ENCODE peak calls at places on chromosomes 3 and 15, in nine cellular contexts. R is esophagus squamous epithelium; D is stimulated activated naive CD8-positive, alpha-beta T cell treated with anti-CD3 and anti-CD28 coated beads, Interleukin-15, Interleukin-2, amounts not matched to agents 100 U/mL and 50 U/mL, for 24 hours; V is renal cortical epithelial cell; N is T-helper 17 cell; M is NCI-H774; U is EH; G is GM13976; L is neuronal stem cell. J is an unnamed sample.

GRCh38 chr3:132006605-132007204 is 28.1 kb downstream of the CPNE4 start:
- DNase-seq in R (no peak), D (peak; percentile 21), V (peak; percentile 55), N (no peak), M (no peak), U (peak; percentile 36), G (peak; percentile 15), L (peak; percentile 9), J (no peak)

GRCh38 chr3:71912839-71913495 is 128.0 kb upstream of the PROK2 start:
- DNase-seq in R (no peak), D (no peak), V (no peak), N (no peak), M (no peak), U (no peak), G (no peak), L (no peak), J (no peak)

GRCh38 chr3:126664591-126665214 is 9.8 kb upstream of the TXNRD3 start:
- DNase-seq in R (no peak), D (no peak), V (peak; percentile 9), N (no peak), M (no peak), U (peak; percentile 23), G (no peak), L (no peak), J (no peak)

GRCh38 chr3:119579366-119580147 is at the start of gene ADPRH:
- DNase-seq in R (no peak), D (peak; percentile 76), V (peak; percentile 64), N (peak; percentile 49), M (peak; percentile 20), U (peak; percentile 65), G (peak; percentile 87), L (peak; percentile 68), J (peak; percentile 22)

GRCh38 chr3:100089802-100090668 is 24.3 kb downstream of the FILIP1L start:
- DNase-seq in R (no peak), D (peak; percentile 20), V (peak; percentile 84), N (no peak), M (no peak), U (peak; percentile 80), G (peak; percentile 16), L (no peak), J (no peak)

GRCh38 chr3:57826952-57827723 is 71.0 kb downstream of the SLMAP start:
- DNase-seq in R (no peak), D (no peak), V (peak; percentile 76), N (no peak), M (no peak), U (no peak), G (no peak), L (no peak), J (no peak)

GRCh38 chr3:115341208-115341607 is 194.1 kb upstream of the ZBTB20 start:
- DNase-seq in R (no peak), D (no peak), V (peak; percentile 81), N (no peak), M (no peak), U (peak; percentile 75), G (no peak), L (no peak), J (no peak)

GRCh38 chr3:190718097-190718496 is 144.4 kb downstream of the GMNC start:
- DNase-seq in R (no peak), D (no peak), V (no peak), N (no peak), M (no peak), U (no peak), G (no peak), L (no peak), J (no peak)

GRCh38 chr3:191412764-191413163 is 48.2 kb upstream of the PYDC2 start:
- DNase-seq in R (no peak), D (no peak), V (peak; percentile 87), N (no peak), M (no peak), U (peak; percentile 99), G (no peak), L (no peak), J (no peak)

GRCh38 chr15:75834011-75834410 is 9.2 kb upstream of the UBE2Q2 start:
- DNase-seq in R (no peak), D (no peak), V (no peak), N (no peak), M (no peak), U (no peak), G (no peak), L (no peak), J (no peak)

GRCh38 chr3:90052425-90052950 is 945.1 kb downstream of the EPHA3 start:
- DNase-seq in R (no peak), D (no peak), V (no peak), N (no peak), M (no peak), U (no peak), G (no peak), L (no peak), J (no peak)

GRCh38 chr3:52317601-52318000 is 1.5 kb downstream of the DNAH1 start:
- DNase-seq in R (no peak), D (peak; percentile 71), V (peak; percentile 14), N (peak; percentile 65), M (peak; percentile 40), U (peak; percentile 59), G (peak; percentile 79), L (peak; percentile 58), J (no peak)

GRCh38 chr3:136708339-136708985 is 43.7 kb downstream of the STAG1 start:
- DNase-seq in R (no peak), D (no peak), V (no peak), N (no peak), M (no peak), U (no peak), G (no peak), L (no peak), J (no peak)

GRCh38 chr3:8506611-8507061 is 5.0 kb downstream of the LMCD1 start:
- DNase-seq in R (no peak), D (no peak), V (no peak), N (no peak), M (no peak), U (peak; percentile 89), G (no peak), L (no peak), J (no peak)

GRCh38 chr15:45179221-45179985 is 8.4 kb downstream of the SHF start:
- DNase-seq in R (no peak), D (peak; percentile 60), V (no peak), N (peak; percentile 37), M (peak; percentile 22), U (peak; percentile 22), G (peak; percentile 66), L (no peak), J (no peak)

GRCh38 chr15:81506936-81507335 is 132.9 kb upstream of the TMC3 start:
- DNase-seq in R (no peak), D (no peak), V (no peak), N (no peak), M (no peak), U (no peak), G (no peak), L (no peak), J (no peak)

GRCh38 chr3:105836533-105836932 is 32.3 kb downstream of the CBLB start:
- DNase-seq in R (no peak), D (peak; percentile 29), V (peak; percentile 69), N (no peak), M (no peak), U (peak; percentile 77), G (peak; percentile 44), L (no peak), J (no peak)

GRCh38 chr3:27681249-27681748 is 40.8 kb downstream of the EOMES start:
- DNase-seq in R (no peak), D (peak; percentile 20), V (peak; percentile 84), N (no peak), M (peak; percentile 53), U (peak; percentile 89), G (peak; percentile 68), L (peak; percentile 50), J (no peak)

GRCh38 chr3:125357032-125357658 is 18.0 kb downstream of the ZNF148 start:
- DNase-seq in R (no peak), D (peak; percentile 72), V (no peak), N (peak; percentile 33), M (no peak), U (peak; percentile 25), G (peak; percentile 87), L (peak; percentile 36), J (no peak)

GRCh38 chr15:52158084-52158765 is 33.0 kb downstream of the GNB5 start:
- DNase-seq in R (no peak), D (no peak), V (no peak), N (no peak), M (no peak), U (no peak), G (no peak), L (no peak), J (no peak)

GRCh38 chr3:4395448-4395847 is 71.6 kb downstream of the SUMF1 start:
- DNase-seq in R (no peak), D (no peak), V (no peak), N (no peak), M (no peak), U (peak; percentile 3), G (no peak), L (no peak), J (no peak)

GRCh38 chr3:151553873-151554272 is 93.0 kb upstream of the IGSF10 start:
- DNase-seq in R (no peak), D (no peak), V (peak; percentile 5), N (no peak), M (no peak), U (no peak), G (no peak), L (no peak), J (no peak)

GRCh38 chr3:157078131-157078835 is 81.7 kb downstream of the CCNL1 start:
- DNase-seq in R (no peak), D (no peak), V (peak; percentile 44), N (no peak), M (no peak), U (no peak), G (no peak), L (no peak), J (no peak)

GRCh38 chr3:42662037-42662812 is 8.7 kb downstream of the ZBTB47 start:
- DNase-seq in R (no peak), D (no peak), V (no peak), N (no peak), M (no peak), U (no peak), G (peak; percentile 28), L (no peak), J (no peak)

GRCh38 chr15:101613130-101614000 is 38.8 kb downstream of the TM2D3 start:
- DNase-seq in R (no peak), D (no peak), V (peak; percentile 85), N (no peak), M (peak; percentile 18), U (peak; percentile 57), G (peak; percentile 29), L (no peak), J (peak; percentile 52)

GRCh38 chr3:46276497-46277099 is 34.3 kb downstream of the CCR3 start:
- DNase-seq in R (no peak), D (peak; percentile 81), V (no peak), N (peak; percentile 56), M (no peak), U (peak; percentile 17), G (peak; percentile 34), L (no peak), J (no peak)

GRCh38 chr15:73755481-73755880 is 2.3 kb upstream of the INSYN1 start:
- DNase-seq in R (no peak), D (no peak), V (no peak), N (no peak), M (no peak), U (peak; percentile 8), G (no peak), L (no peak), J (no peak)

GRCh38 chr3:24388159-24388558 is 106.5 kb downstream of the THRB start:
- DNase-seq in R (no peak), D (no peak), V (no peak), N (no peak), M (no peak), U (no peak), G (no peak), L (no peak), J (no peak)

GRCh38 chr3:72080101-72080500 is 295.2 kb upstream of the PROK2 start:
- DNase-seq in R (no peak), D (no peak), V (no peak), N (no peak), M (no peak), U (no peak), G (no peak), L (no peak), J (no peak)